ENCODE peak calls at places on chromosomes 2 and 18, in seven cellular contexts. I is NT2/D1, B is colonic mucosa, Z is HS-5, K is NAMALWA, A is body of pancreas, R is neural crest cell. F is an unnamed sample.

GRCh38 chr2:85867556-85868292 is 21.1 kb downstream of the ST3GAL5 start:
- DNase-seq in R (no peak), I (no peak), B (no peak), K (no peak), A (no peak), Z (no peak), F (no peak)

GRCh38 chr2:241924069-241924908 is 54.8 kb downstream of the RTP5 start:
- DNase-seq in B (no peak), I (no peak), R (no peak), K (no peak), Z (no peak), A (no peak), F (no peak)

GRCh38 chr2:25833566-25833965 is 44.7 kb downstream of the ASXL2 start:
- DNase-seq in K (no peak), A (no peak), I (no peak), Z (no peak), B (peak; percentile 26), R (no peak), F (no peak)

GRCh38 chr2:23465138-23465537 is 80.2 kb downstream of the KLHL29 start:
- DNase-seq in R (no peak), B (no peak), A (no peak), I (no peak), Z (no peak), K (no peak), F (no peak)

GRCh38 chr2:224579411-224579810 is 5.8 kb downstream of the CUL3 start:
- DNase-seq in A (no peak), Z (no peak), I (no peak), R (no peak), K (no peak), B (no peak), F (no peak)

GRCh38 chr18:45916302-45916701 is 50.8 kb downstream of the EPG5 start:
- DNase-seq in I (no peak), B (no peak), A (no peak), R (no peak), Z (no peak), K (peak; percentile 13), F (no peak)

GRCh38 chr2:237731663-237732062 is 66.9 kb upstream of the RBM44 start:
- DNase-seq in A (no peak), K (no peak), B (no peak), Z (peak; percentile 49), R (no peak), I (no peak), F (no peak)

GRCh38 chr2:70561893-70562292 is 8.3 kb upstream of the TGFA start:
- DNase-seq in K (no peak), B (no peak), Z (no peak), I (no peak), A (no peak), R (no peak), F (no peak)

GRCh38 chr2:236825989-236826510 is 256.4 kb downstream of the ACKR3 start:
- DNase-seq in Z (no peak), I (no peak), A (no peak), K (no peak), R (no peak), B (no peak), F (no peak)

GRCh38 chr2:109558076-109558882 is 55.5 kb downstream of the SEPTIN10 start:
- DNase-seq in R (no peak), Z (peak; percentile 83), B (peak; percentile 39), K (no peak), I (no peak), A (peak; percentile 53), F (no peak)

GRCh38 chr2:215744514-215744913 is 268.8 kb downstream of the MREG start:
- DNase-seq in K (no peak), R (no peak), I (no peak), B (no peak), Z (no peak), A (no peak), F (no peak)

GRCh38 chr2:74653985-74654882 is at the start of gene SEMA4F:
- DNase-seq in A (peak; percentile 97), R (peak; percentile 92), B (peak; percentile 99), K (peak; percentile 96), Z (peak; percentile 83), I (peak; percentile 96), F (peak; percentile 92)

GRCh38 chr18:33116376-33116775 is 324.1 kb downstream of the CCDC178 start:
- DNase-seq in Z (no peak), K (peak; percentile 19), A (peak; percentile 38), R (no peak), I (no peak), B (peak; percentile 86), F (no peak)